ENCODE peak calls at places on chromosomes 13 and 19, in eight cellular contexts. One of them, this sample, is unnamed.

GRCh38 chr13:112333756-112334543 is 42.2 kb upstream of the SPACA7 start:
- DNase-seq in IMR-90: no peak
- DNase-seq in gastrocnemius medialis: no peak
- DNase-seq in ovary: no peak
- DNase-seq in body of pancreas: no peak
- DNase-seq in spleen: no peak
- DNase-seq in A549: peak
- DNase-seq in HCT116: peak
- DNase-seq in this sample: no peak

GRCh38 chr13:20294497-20294896 is 62.4 kb upstream of the GJB6 start:
- DNase-seq in spleen: no peak
- DNase-seq in ovary: no peak
- DNase-seq in body of pancreas: no peak
- DNase-seq in IMR-90: no peak
- DNase-seq in gastrocnemius medialis: no peak
- DNase-seq in HCT116: peak
- DNase-seq in A549: peak
- DNase-seq in this sample: no peak

GRCh38 chr19:47704024-47704423 is 9.2 kb upstream of the EHD2 start:
- DNase-seq in IMR-90: peak
- DNase-seq in A549: no peak
- DNase-seq in HCT116: no peak
- DNase-seq in body of pancreas: no peak
- DNase-seq in ovary: no peak
- DNase-seq in gastrocnemius medialis: no peak
- DNase-seq in spleen: no peak
- DNase-seq in this sample: no peak

GRCh38 chr19:4369109-4369887 is 25.9 kb downstream of the MPND start:
- DNase-seq in HCT116: no peak
- DNase-seq in IMR-90: no peak
- DNase-seq in ovary: no peak
- DNase-seq in spleen: peak
- DNase-seq in body of pancreas: no peak
- DNase-seq in A549: no peak
- DNase-seq in gastrocnemius medialis: peak
- DNase-seq in this sample: peak

GRCh38 chr19:2045501-2046045 is 5.5 kb downstream of the MKNK2 start:
- DNase-seq in ovary: no peak
- DNase-seq in A549: no peak
- DNase-seq in HCT116: no peak
- DNase-seq in spleen: peak
- DNase-seq in body of pancreas: peak
- DNase-seq in IMR-90: no peak
- DNase-seq in gastrocnemius medialis: peak
- DNase-seq in this sample: peak

GRCh38 chr19:11693505-11694499 is 44.9 kb downstream of the ZNF823 start:
- DNase-seq in ovary: no peak
- DNase-seq in spleen: no peak
- DNase-seq in A549: no peak
- DNase-seq in gastrocnemius medialis: no peak
- DNase-seq in body of pancreas: no peak
- DNase-seq in IMR-90: peak
- DNase-seq in HCT116: peak
- DNase-seq in this sample: no peak

GRCh38 chr19:49565261-49565660 is 15.1 kb downstream of the NOSIP start:
- DNase-seq in body of pancreas: peak
- DNase-seq in IMR-90: no peak
- DNase-seq in ovary: no peak
- DNase-seq in HCT116: no peak
- DNase-seq in spleen: no peak
- DNase-seq in A549: no peak
- DNase-seq in gastrocnemius medialis: peak
- DNase-seq in this sample: no peak

GRCh38 chr13:111389621-111390521 is 69.4 kb downstream of the TEX29 start:
- DNase-seq in IMR-90: no peak
- DNase-seq in body of pancreas: no peak
- DNase-seq in spleen: peak
- DNase-seq in HCT116: no peak
- DNase-seq in ovary: no peak
- DNase-seq in A549: no peak
- DNase-seq in gastrocnemius medialis: no peak
- DNase-seq in this sample: no peak

GRCh38 chr13:29706923-29707322 is 111.4 kb upstream of the SLC7A1 start:
- DNase-seq in A549: no peak
- DNase-seq in body of pancreas: no peak
- DNase-seq in ovary: no peak
- DNase-seq in gastrocnemius medialis: no peak
- DNase-seq in IMR-90: no peak
- DNase-seq in HCT116: no peak
- DNase-seq in spleen: no peak
- DNase-seq in this sample: no peak

GRCh38 chr13:45332831-45333219 is 8.2 kb downstream of the TPT1 start:
- DNase-seq in spleen: no peak
- DNase-seq in body of pancreas: no peak
- DNase-seq in ovary: no peak
- DNase-seq in IMR-90: no peak
- DNase-seq in A549: no peak
- DNase-seq in gastrocnemius medialis: no peak
- DNase-seq in HCT116: no peak
- DNase-seq in this sample: no peak

GRCh38 chr13:45333973-45334922 is 6.7 kb downstream of the TPT1 start:
- DNase-seq in gastrocnemius medialis: no peak
- DNase-seq in A549: no peak
- DNase-seq in spleen: no peak
- DNase-seq in IMR-90: peak
- DNase-seq in HCT116: no peak
- DNase-seq in body of pancreas: no peak
- DNase-seq in ovary: no peak
- DNase-seq in this sample: no peak

GRCh38 chr13:45335397-45336024 is 5.5 kb downstream of the TPT1 start:
- DNase-seq in ovary: no peak
- DNase-seq in body of pancreas: no peak
- DNase-seq in spleen: no peak
- DNase-seq in gastrocnemius medialis: no peak
- DNase-seq in HCT116: no peak
- DNase-seq in IMR-90: no peak
- DNase-seq in A549: no peak
- DNase-seq in this sample: no peak

GRCh38 chr13:45331981-45332830 is 8.8 kb downstream of the TPT1 start:
- DNase-seq in gastrocnemius medialis: no peak
- DNase-seq in body of pancreas: no peak
- DNase-seq in HCT116: peak
- DNase-seq in A549: peak
- DNase-seq in IMR-90: peak
- DNase-seq in ovary: no peak
- DNase-seq in spleen: no peak
- DNase-seq in this sample: no peak

GRCh38 chr13:45333251-45333972 is 7.6 kb downstream of the TPT1 start:
- DNase-seq in ovary: no peak
- DNase-seq in gastrocnemius medialis: no peak
- DNase-seq in spleen: no peak
- DNase-seq in IMR-90: no peak
- DNase-seq in body of pancreas: no peak
- DNase-seq in HCT116: no peak
- DNase-seq in A549: no peak
- DNase-seq in this sample: no peak
- TF ChIP-seq POLR2A in ovary: no peak
- TF ChIP-seq POLR2A in gastrocnemius medialis: no peak
- TF ChIP-seq POLR2A in spleen: no peak
- TF ChIP-seq POLR2A in IMR-90: peak
- TF ChIP-seq POLR2A in body of pancreas: no peak
- TF ChIP-seq POLR2A in HCT116: no peak
- TF ChIP-seq POLR2A in A549: no peak
- TF ChIP-seq POLR2A in this sample: no peak

GRCh38 chr19:23351806-23352205 is 43.5 kb downstream of the ZNF91 start:
- DNase-seq in spleen: no peak
- DNase-seq in HCT116: no peak
- DNase-seq in body of pancreas: no peak
- DNase-seq in A549: no peak
- DNase-seq in IMR-90: no peak
- DNase-seq in ovary: no peak
- DNase-seq in gastrocnemius medialis: no peak
- DNase-seq in this sample: no peak

GRCh38 chr19:23343434-23344010 is 51.7 kb downstream of the ZNF91 start:
- DNase-seq in ovary: no peak
- DNase-seq in A549: no peak
- DNase-seq in HCT116: no peak
- DNase-seq in IMR-90: no peak
- DNase-seq in spleen: no peak
- DNase-seq in body of pancreas: no peak
- DNase-seq in gastrocnemius medialis: no peak
- DNase-seq in this sample: no peak

GRCh38 chr19:23346696-23347095 is 48.6 kb downstream of the ZNF91 start:
- DNase-seq in spleen: no peak
- DNase-seq in IMR-90: no peak
- DNase-seq in HCT116: no peak
- DNase-seq in A549: no peak
- DNase-seq in gastrocnemius medialis: no peak
- DNase-seq in body of pancreas: no peak
- DNase-seq in ovary: no peak
- DNase-seq in this sample: no peak

GRCh38 chr19:23345838-23346237 is 49.4 kb downstream of the ZNF91 start:
- DNase-seq in A549: no peak
- DNase-seq in IMR-90: no peak
- DNase-seq in spleen: no peak
- DNase-seq in body of pancreas: no peak
- DNase-seq in gastrocnemius medialis: no peak
- DNase-seq in HCT116: no peak
- DNase-seq in ovary: no peak
- DNase-seq in this sample: no peak
- TF ChIP-seq CTCF in A549: no peak
- TF ChIP-seq CTCF in IMR-90: no peak
- TF ChIP-seq CTCF in spleen: no peak
- TF ChIP-seq CTCF in body of pancreas: no peak
- TF ChIP-seq CTCF in gastrocnemius medialis: no peak
- TF ChIP-seq CTCF in HCT116: no peak
- TF ChIP-seq CTCF in ovary: no peak
- TF ChIP-seq CTCF in this sample: no peak

GRCh38 chr19:18339703-18340102 is 695 bp upstream of the PGPEP1 start:
- DNase-seq in A549: peak
- DNase-seq in body of pancreas: no peak
- DNase-seq in IMR-90: peak
- DNase-seq in HCT116: no peak
- DNase-seq in spleen: no peak
- DNase-seq in ovary: no peak
- DNase-seq in gastrocnemius medialis: peak
- DNase-seq in this sample: no peak

GRCh38 chr19:18342090-18342632 is 1.8 kb downstream of the PGPEP1 start:
- DNase-seq in ovary: no peak
- DNase-seq in IMR-90: no peak
- DNase-seq in body of pancreas: no peak
- DNase-seq in spleen: no peak
- DNase-seq in A549: no peak
- DNase-seq in HCT116: no peak
- DNase-seq in gastrocnemius medialis: no peak
- DNase-seq in this sample: no peak

GRCh38 chr19:18340990-18341868 is 831 bp downstream of the PGPEP1 start:
- DNase-seq in spleen: peak
- DNase-seq in gastrocnemius medialis: peak
- DNase-seq in body of pancreas: peak
- DNase-seq in ovary: peak
- DNase-seq in HCT116: no peak
- DNase-seq in IMR-90: peak
- DNase-seq in A549: no peak
- DNase-seq in this sample: no peak

GRCh38 chr19:18338471-18339001 is 1.9 kb upstream of the PGPEP1 start:
- DNase-seq in gastrocnemius medialis: no peak
- DNase-seq in ovary: no peak
- DNase-seq in IMR-90: no peak
- DNase-seq in spleen: no peak
- DNase-seq in HCT116: no peak
- DNase-seq in A549: no peak
- DNase-seq in body of pancreas: no peak
- DNase-seq in this sample: no peak

DNA sequence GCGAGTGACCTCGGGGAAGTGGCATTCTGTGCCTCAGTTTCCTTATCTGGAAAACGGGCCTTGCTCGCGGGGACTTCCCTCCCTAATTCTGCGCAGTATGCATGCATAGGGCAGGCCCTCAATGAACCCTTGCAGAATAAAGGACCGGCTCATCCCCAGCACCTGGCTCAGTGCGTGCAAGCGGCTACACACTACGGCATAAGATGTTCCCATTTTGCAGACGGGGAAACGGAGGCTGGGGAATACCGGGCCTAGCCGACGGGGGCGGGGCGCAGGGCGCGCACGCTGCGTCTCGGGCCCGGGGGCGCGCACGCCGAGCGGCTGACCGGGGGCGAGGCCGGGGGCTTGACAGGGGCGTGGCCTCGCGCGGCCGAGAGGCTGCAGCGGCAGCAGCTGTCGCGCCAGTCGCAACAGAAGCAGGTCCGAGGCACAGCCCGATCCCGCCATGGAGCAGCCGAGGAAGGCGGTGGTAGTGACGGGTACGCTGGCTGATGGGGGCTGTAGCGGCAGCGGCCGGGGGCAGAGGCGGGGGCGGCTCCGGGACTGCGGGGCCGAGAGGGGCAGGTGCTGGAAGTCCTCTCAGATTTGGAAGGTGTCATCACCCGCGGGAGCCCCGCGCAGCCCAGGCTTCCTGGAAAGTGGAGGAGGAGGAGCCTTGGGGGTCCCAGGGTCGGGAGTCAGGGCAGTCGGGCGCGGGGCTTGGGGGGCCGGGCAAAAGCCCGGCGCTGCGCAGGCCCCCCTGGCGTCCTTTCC is at the start of gene PGPEP1:
- DNase-seq in gastrocnemius medialis: peak
- DNase-seq in HCT116: no peak
- DNase-seq in spleen: peak
- DNase-seq in A549: peak
- DNase-seq in body of pancreas: peak
- DNase-seq in IMR-90: peak
- DNase-seq in ovary: peak
- DNase-seq in this sample: peak
- TF ChIP-seq POLR2A in gastrocnemius medialis: peak
- TF ChIP-seq POLR2A in HCT116: no peak
- TF ChIP-seq POLR2A in spleen: no peak
- TF ChIP-seq POLR2A in A549: no peak
- TF ChIP-seq POLR2A in body of pancreas: peak
- TF ChIP-seq POLR2A in IMR-90: no peak
- TF ChIP-seq POLR2A in ovary: peak
- TF ChIP-seq POLR2A in this sample: no peak

DNA sequence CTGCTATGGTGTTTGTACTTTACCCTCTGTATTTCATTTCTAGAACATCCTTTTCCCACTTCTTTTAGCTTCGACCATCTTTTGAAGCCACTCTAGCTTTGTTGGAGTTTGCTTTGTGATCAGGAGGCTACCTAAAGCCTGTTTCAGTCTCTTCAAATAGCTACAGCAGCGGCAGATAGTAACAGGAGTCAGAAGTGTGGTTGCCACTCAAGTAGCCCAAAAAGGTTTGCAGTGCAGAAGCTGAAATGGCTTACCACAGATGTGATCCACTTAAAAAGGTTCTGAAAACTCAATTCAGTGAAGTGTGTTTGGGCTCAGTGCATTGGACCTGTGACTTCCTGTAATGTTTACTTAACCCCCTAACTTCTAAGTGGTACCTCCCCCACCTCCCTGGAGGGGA is 26.2 kb downstream of the WASF3 start:
- DNase-seq in body of pancreas: no peak
- DNase-seq in ovary: no peak
- DNase-seq in spleen: no peak
- DNase-seq in gastrocnemius medialis: no peak
- DNase-seq in A549: no peak
- DNase-seq in HCT116: no peak
- DNase-seq in IMR-90: no peak
- DNase-seq in this sample: no peak
- TF ChIP-seq CTCF in body of pancreas: no peak
- TF ChIP-seq CTCF in ovary: no peak
- TF ChIP-seq CTCF in spleen: no peak
- TF ChIP-seq CTCF in gastrocnemius medialis: no peak
- TF ChIP-seq CTCF in A549: no peak
- TF ChIP-seq CTCF in HCT116: no peak
- TF ChIP-seq CTCF in IMR-90: no peak
- TF ChIP-seq CTCF in this sample: no peak

This sample was measured in lower leg skin.